ENCODE peak calls at places on chromosomes 13 and 19, in eight cellular contexts. J is IMR-90, X is thyroid gland, N is HCT116, V is A549, I is body of pancreas, H is heart left ventricle, F is esophagus squamous epithelium. E is an unnamed sample.

GRCh38 chr19:4909172-4909896 is at the start of gene UHRF1:
- DNase-seq in J (no peak), X (no peak), N (no peak), V (no peak), I (no peak), H (no peak), F (no peak), E (no peak)

GRCh38 chr19:45973564-45974338 is at the start of gene NOVA2:
- DNase-seq in J (peak; percentile 36), X (peak; percentile 25), N (peak; percentile 69), V (peak; percentile 97), I (peak; percentile 35), H (peak; percentile 90), F (no peak), E (peak; percentile 85)

GRCh38 chr13:105363747-105364177 is 1171.7 kb downstream of the EFNB2 start:
- DNase-seq in J (no peak), X (no peak), N (no peak), V (no peak), I (no peak), H (no peak), F (no peak), E (no peak)

GRCh38 chr13:99374994-99375805 is 68.0 kb upstream of the GPR183 start:
- DNase-seq in J (no peak), X (no peak), N (no peak), V (no peak), I (no peak), H (peak; percentile 61), F (peak; percentile 31), E (no peak)

GRCh38 chr19:5269926-5270325 is 70.7 kb downstream of the PTPRS start:
- DNase-seq in J (no peak), X (no peak), N (no peak), V (no peak), I (no peak), H (no peak), F (no peak), E (no peak)

GRCh38 chr13:69423844-69424243 is 683.8 kb upstream of the ATXN8OS start:
- DNase-seq in J (no peak), X (no peak), N (no peak), V (no peak), I (no peak), H (no peak), F (no peak), E (no peak)

GRCh38 chr13:89704040-89704439 is 1643.4 kb upstream of the MIR17HG start:
- DNase-seq in J (no peak), X (no peak), N (no peak), V (no peak), I (no peak), H (no peak), F (no peak), E (no peak)

GRCh38 chr13:113410472-113411201 is 42.7 kb downstream of the ADPRHL1 start:
- DNase-seq in J (peak; percentile 93), X (no peak), N (peak; percentile 89), V (peak; percentile 41), I (no peak), H (peak; percentile 55), F (no peak), E (peak; percentile 30)

GRCh38 chr13:42474954-42475353 is 99.0 kb upstream of the TNFSF11 start:
- DNase-seq in J (peak; percentile 61), X (no peak), N (no peak), V (no peak), I (no peak), H (no peak), F (no peak), E (no peak)

GRCh38 chr13:45196091-45196490 is 4.8 kb downstream of the KCTD4 start:
- DNase-seq in J (no peak), X (no peak), N (no peak), V (no peak), I (no peak), H (no peak), F (no peak), E (no peak)
- TF ChIP-seq POLR2A in J (no peak), X (no peak), N (no peak), V (no peak), I (no peak), H (no peak), F (no peak), E (no peak)

DNA sequence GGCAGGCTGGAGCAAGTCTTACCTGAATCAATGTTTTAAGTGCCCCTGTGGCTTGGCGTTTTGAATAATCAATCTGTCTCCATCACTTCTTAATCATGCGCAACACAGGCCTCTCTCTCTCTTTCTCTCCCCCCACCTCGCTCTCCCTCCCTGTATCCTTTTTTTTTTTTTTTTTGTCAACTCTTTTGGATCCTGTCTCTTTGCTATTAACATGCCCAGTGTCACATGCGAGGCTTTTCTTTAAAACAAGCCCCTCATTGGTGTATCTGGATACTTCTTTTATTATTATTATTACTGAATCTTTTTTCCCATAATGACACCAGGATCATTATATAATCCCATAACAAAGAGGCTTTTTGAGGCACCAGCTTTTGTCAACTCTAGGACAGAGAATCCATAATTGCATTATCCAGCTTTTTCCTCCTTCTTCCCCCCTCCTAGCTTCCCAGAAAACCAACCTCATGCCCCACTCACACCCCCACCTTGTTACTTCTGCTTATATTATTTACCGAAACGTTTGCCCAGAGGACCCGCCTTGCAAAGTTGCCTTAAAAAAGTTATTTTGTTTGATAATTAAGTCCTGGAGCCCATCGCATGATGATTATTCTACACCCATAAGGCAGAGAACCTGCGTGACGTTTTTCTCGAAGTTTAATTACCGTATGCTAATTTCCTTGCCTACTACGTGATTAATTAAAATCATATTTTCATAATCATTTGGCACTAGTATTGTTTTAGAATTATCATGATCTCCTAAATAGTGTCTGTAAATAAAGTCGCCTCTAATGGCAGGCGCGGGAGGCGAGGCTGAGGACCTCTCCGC is 148.1 kb upstream of the ZNF536 start:
- DNase-seq in J (no peak), X (no peak), N (no peak), V (no peak), I (no peak), H (no peak), F (no peak), E (no peak)
- H3K4me3 ChIP-seq in J (no peak overlapping the region), X (no peak overlapping the region), N (no peak overlapping the region), V (no peak overlapping the region), I (no peak overlapping the region), H (peak overlapping the region; percentile 69), F (peak overlapping the region; percentile 64), E (peak overlapping the region; percentile 66)

DNA sequence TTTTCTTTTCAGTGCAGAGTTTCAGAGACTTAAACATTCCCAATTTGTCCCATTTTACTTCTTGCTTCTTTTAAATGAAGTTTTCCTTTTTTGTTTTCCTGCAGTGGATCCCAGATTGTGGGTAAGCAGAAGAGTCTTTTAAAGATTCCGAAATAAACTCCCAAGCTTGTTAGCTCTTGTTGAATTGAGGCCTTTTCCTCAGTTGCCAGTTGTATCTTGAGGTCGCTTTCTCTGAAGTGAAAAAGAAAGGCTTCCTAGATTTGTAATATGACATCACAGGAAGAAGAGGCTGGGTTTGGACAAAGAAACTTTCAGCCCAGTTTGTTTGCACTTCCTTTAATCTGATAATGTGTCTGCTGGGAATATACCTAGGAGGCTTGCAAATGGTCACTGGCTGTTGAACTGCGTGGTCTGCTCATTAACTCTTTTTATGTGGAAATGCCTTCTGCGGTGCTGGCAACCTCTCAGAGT is at the start of gene LPAR6:
- DNase-seq in J (peak; percentile 73), X (no peak), N (no peak), V (no peak), I (no peak), H (no peak), F (no peak), E (no peak)
- TF ChIP-seq POLR2A in J (no peak), X (no peak), N (no peak), V (no peak), I (peak; percentile 71), H (no peak), F (peak; percentile 87), E (peak; percentile 31)

DNA sequence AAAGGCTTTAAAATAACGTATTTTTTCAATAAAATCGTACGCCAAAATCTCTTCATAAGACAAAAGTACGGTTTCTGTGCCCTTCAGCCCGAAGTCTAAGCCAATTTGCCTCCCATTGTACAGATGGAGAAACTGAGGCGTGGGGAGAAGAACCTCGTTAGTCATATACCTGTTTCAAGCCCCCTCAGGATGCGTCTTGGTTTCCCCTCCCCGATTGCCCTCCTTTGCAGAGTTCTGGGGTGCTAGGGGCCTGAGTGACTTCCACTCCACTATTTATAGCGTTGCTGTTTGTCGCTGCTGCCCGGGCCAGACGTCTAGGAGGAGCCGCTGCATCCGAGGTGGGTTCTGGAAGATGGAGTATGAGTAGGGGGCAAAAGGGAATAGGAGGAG is 2.3 kb upstream of the LTBP4 start:
- DNase-seq in J (no peak), X (no peak), N (no peak), V (no peak), I (no peak), H (no peak), F (no peak), E (no peak)
- H3K4me3 ChIP-seq in J (no peak overlapping the region), X (no peak overlapping the region), N (peak overlapping the region; percentile 74), V (no peak overlapping the region), I (no peak overlapping the region), H (peak overlapping the region; percentile 80), F (no peak overlapping the region), E (no peak overlapping the region)

GRCh38 chr13:91907398-91907797 is 509.0 kb downstream of the GPC5 start:
- DNase-seq in J (no peak), X (no peak), N (no peak), V (no peak), I (no peak), H (no peak), F (no peak), E (no peak)
- TF ChIP-seq POLR2A in J (no peak), X (no peak), N (no peak), V (no peak), I (no peak), H (no peak), F (no peak), E (no peak)

DNA sequence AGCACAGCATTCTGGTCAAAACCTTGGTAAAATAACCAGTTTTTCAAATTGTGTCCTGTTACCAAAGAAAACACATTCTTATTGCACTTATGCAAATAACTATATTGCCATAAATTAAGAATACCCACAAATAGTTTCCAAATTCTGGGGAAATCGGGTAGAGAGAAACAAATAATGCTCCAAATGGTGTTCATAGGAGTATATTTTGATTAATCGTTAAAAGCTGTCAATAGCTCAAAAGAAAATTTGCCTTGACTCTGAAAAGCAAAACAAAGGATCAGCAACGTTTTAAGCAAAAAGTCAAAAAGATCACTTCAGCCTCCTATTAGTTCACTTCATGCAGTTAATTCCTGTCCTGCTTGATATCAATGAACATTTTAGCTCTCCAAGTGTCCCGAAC is 22.2 kb upstream of the CEACAM21 start:
- DNase-seq in J (no peak), X (no peak), N (no peak), V (no peak), I (no peak), H (no peak), F (no peak), E (no peak)
- H3K4me3 ChIP-seq in J (no peak overlapping the region), X (no peak overlapping the region), N (no peak overlapping the region), V (no peak overlapping the region), I (no peak overlapping the region), H (no peak overlapping the region), F (no peak overlapping the region), E (no peak overlapping the region)

E was measured in testis.